ENCODE peak calls at places on chromosome 2, in eight cellular contexts. O is epithelial cell of esophagus, N is glutamatergic neuron, T is ovary, L is neural crest cell, M is bronchial epithelial cell, R is fibroblast of lung, D is AG04449. W is an unnamed sample.

GRCh38 chr2:177673602-177674595 is 281.3 kb downstream of the AGPS start:
- DNase-seq in T (no peak), D (no peak), L (no peak), N (no peak), M (peak), O (no peak), R (no peak), W (no peak)

GRCh38 chr2:59658906-59659305 is 894.5 kb downstream of the BCL11A start:
- DNase-seq in O (peak), D (no peak), M (peak), L (no peak), R (no peak), T (no peak), N (no peak), W (no peak)

GRCh38 chr2:241068136-241068941 is 33.7 kb downstream of the MTERF4 start:
- DNase-seq in R (no peak), N (no peak), T (no peak), M (no peak), L (no peak), D (no peak), O (no peak), W (no peak)

GRCh38 chr2:60818272-60818671 is 62.2 kb downstream of the PAPOLG start:
- DNase-seq in T (no peak), N (no peak), L (no peak), O (peak), M (peak), R (peak), D (no peak), W (no peak)

GRCh38 chr2:88874063-88874657 is 182.7 kb downstream of the RPIA start:
- DNase-seq in M (peak), T (no peak), O (peak), R (peak), L (peak), D (no peak), N (peak), W (peak)

GRCh38 chr2:204491528-204491927 is 53.7 kb upstream of the PARD3B start:
- DNase-seq in D (no peak), M (peak), R (no peak), T (no peak), N (no peak), L (no peak), O (peak), W (no peak)

GRCh38 chr2:222939208-222939846 is 78.5 kb downstream of the ACSL3 start:
- DNase-seq in O (peak), R (peak), M (peak), D (no peak), T (no peak), L (peak), N (peak), W (no peak)

GRCh38 chr2:206783718-206784117 is 18.3 kb downstream of the FASTKD2 start:
- DNase-seq in M (no peak), T (no peak), D (no peak), R (no peak), L (no peak), O (peak), N (peak), W (no peak)

GRCh38 chr2:27150639-27151230 is 1.9 kb downstream of the TCF23 start:
- DNase-seq in M (no peak), O (no peak), L (no peak), T (peak), N (no peak), D (no peak), R (no peak), W (no peak)

GRCh38 chr2:58992062-58992736 is 751.1 kb upstream of the FANCL start:
- DNase-seq in M (no peak), R (no peak), O (peak), T (no peak), N (no peak), D (no peak), L (no peak), W (peak)

GRCh38 chr2:237724811-237725478 is 73.6 kb upstream of the RBM44 start:
- DNase-seq in T (no peak), M (no peak), L (no peak), N (no peak), D (no peak), R (no peak), O (no peak), W (no peak)

GRCh38 chr2:47271054-47272000 is 116.2 kb upstream of the STPG4 start:
- DNase-seq in R (no peak), O (no peak), T (no peak), L (no peak), M (peak), N (no peak), D (no peak), W (no peak)

GRCh38 chr2:203706403-203706802 is at the start of gene CD28:
- DNase-seq in L (no peak), D (no peak), R (no peak), T (no peak), O (no peak), M (no peak), N (no peak), W (no peak)

GRCh38 chr2:222180619-222181018 is 118.2 kb downstream of the PAX3 start:
- DNase-seq in L (no peak), D (no peak), O (no peak), R (no peak), T (no peak), M (no peak), N (no peak), W (no peak)

GRCh38 chr2:217219141-217219505 is 359.3 kb upstream of the TNP1 start:
- DNase-seq in D (no peak), N (no peak), M (no peak), T (no peak), L (no peak), O (no peak), R (no peak), W (no peak)

GRCh38 chr2:30385327-30385726 is 61.7 kb upstream of the LCLAT1 start:
- DNase-seq in M (peak), D (no peak), N (no peak), R (peak), T (no peak), O (peak), L (peak), W (no peak)

GRCh38 chr2:20574930-20575329 is 76.0 kb downstream of the HS1BP3 start:
- DNase-seq in N (no peak), M (no peak), T (no peak), D (no peak), L (no peak), O (no peak), R (no peak), W (no peak)

GRCh38 chr2:100606740-100607343 is 44.0 kb downstream of the PDCL3 start:
- DNase-seq in T (no peak), D (no peak), O (peak), L (peak), N (peak), M (peak), R (peak), W (no peak)

GRCh38 chr2:121334581-121335293 is 49.7 kb upstream of the TFCP2L1 start:
- DNase-seq in M (no peak), R (no peak), T (no peak), L (no peak), N (no peak), O (no peak), D (no peak), W (no peak)

GRCh38 chr2:166180951-166181812 is 53.4 kb upstream of the SCN1A start:
- DNase-seq in D (no peak), M (peak), L (peak), O (peak), T (no peak), R (peak), N (peak), W (no peak)

GRCh38 chr2:10140841-10141610 is 18.5 kb downstream of the RRM2 start:
- DNase-seq in M (no peak), R (no peak), T (no peak), D (no peak), N (no peak), L (no peak), O (no peak), W (no peak)

GRCh38 chr2:38377501-38378258 is 607 bp upstream of the ATL2 start:
- DNase-seq in R (peak), O (peak), T (no peak), L (no peak), N (no peak), M (no peak), D (no peak), W (peak)

GRCh38 chr2:212526059-212526458 is 12.5 kb downstream of the ERBB4 start:
- DNase-seq in R (no peak), L (no peak), D (no peak), M (no peak), N (no peak), O (no peak), T (no peak), W (no peak)

GRCh38 chr2:39512434-39512935 is 75.4 kb upstream of the MAP4K3 start:
- DNase-seq in M (no peak), N (no peak), R (no peak), O (no peak), D (no peak), L (no peak), T (peak), W (no peak)

GRCh38 chr2:49770919-49771318 is 616.6 kb upstream of the FSHR start:
- DNase-seq in M (peak), N (peak), D (no peak), R (no peak), L (peak), O (peak), T (no peak), W (no peak)

GRCh38 chr2:102258386-102259074 is 52.8 kb upstream of the IL1RL1 start:
- DNase-seq in T (no peak), R (peak), N (no peak), M (peak), D (peak), L (no peak), O (peak), W (peak)

GRCh38 chr2:233235977-233236376 is 15.5 kb upstream of the ATG16L1 start:
- DNase-seq in L (no peak), D (no peak), N (no peak), T (no peak), R (no peak), M (no peak), O (no peak), W (no peak)

GRCh38 chr2:216713691-216714411 is 18.5 kb upstream of the IGFBP5 start:
- DNase-seq in M (peak), R (peak), L (no peak), N (no peak), T (peak), D (peak), O (peak), W (peak)

GRCh38 chr2:109638807-109639206 is 24.6 kb downstream of the SOWAHC start:
- DNase-seq in L (no peak), T (no peak), O (no peak), D (no peak), R (no peak), N (no peak), M (no peak), W (no peak)

GRCh38 chr2:44197806-44198205 is 29.1 kb downstream of the PPM1B start:
- DNase-seq in L (no peak), N (no peak), T (no peak), O (no peak), R (no peak), D (no peak), M (no peak), W (no peak)
- TF ChIP-seq CTCF in L (no peak), N (no peak), T (no peak), O (no peak), R (no peak), D (no peak), M (no peak), W (no peak)

DNA sequence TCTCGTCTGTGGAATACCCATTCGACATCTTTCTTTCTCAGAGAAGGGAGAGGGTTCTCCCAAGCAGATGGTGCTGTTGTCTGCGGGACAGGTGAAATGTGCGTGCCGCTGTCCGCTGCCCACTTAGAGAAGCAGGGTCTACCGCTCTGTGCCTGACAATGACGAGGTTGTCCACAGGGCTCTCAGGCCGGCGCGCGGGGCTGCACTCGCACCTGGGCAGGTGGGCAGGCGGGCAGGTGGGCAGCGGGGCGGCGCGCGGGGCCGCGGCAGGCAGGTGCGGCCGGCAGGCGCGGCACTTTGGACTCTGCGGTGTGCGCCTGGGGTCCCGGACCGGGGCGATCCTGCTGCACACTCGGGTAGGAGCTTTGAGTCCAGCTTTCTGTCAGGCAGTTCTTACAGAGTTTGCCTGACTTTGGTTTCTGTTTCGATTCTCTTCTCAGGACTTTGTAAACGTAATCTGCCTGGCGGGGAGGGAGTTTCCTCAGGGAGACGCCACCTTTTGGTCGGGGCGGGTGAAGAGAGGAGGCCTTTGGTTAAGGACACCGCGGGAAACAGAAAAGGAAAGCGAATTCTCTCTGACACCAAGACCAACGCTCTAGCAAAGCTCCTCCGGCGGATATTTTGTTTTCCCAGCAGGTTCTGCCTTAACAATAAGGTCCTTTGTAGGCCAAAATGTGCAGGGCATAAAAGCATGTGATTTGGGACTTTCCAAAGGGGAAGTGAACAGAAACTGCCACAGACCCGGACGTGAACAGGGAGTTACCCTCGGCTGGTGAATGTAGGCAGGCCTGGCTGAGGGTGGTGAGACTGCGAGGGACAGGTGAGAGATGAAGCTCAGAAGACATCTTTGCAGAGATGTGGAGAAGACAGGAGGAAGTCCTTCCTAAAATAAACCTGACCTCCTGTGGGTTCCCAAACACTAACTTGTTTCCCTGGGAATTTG is at the start of gene IFIH1:
- DNase-seq in O (peak), M (peak), N (no peak), T (peak), L (peak), D (peak), R (peak), W (peak)
- TF ChIP-seq CTCF in O (peak), M (peak), N (no peak), T (peak), L (no peak), D (peak), R (peak), W (peak)

GRCh38 chr2:96868555-96869280 is 1.2 kb downstream of the SEMA4C start:
- DNase-seq in T (peak), M (peak), R (peak), D (peak), L (peak), N (peak), O (peak), W (peak)
- TF ChIP-seq CTCF in T (peak), M (peak), R (peak), D (peak), L (peak), N (peak), O (peak), W (peak)

DNA sequence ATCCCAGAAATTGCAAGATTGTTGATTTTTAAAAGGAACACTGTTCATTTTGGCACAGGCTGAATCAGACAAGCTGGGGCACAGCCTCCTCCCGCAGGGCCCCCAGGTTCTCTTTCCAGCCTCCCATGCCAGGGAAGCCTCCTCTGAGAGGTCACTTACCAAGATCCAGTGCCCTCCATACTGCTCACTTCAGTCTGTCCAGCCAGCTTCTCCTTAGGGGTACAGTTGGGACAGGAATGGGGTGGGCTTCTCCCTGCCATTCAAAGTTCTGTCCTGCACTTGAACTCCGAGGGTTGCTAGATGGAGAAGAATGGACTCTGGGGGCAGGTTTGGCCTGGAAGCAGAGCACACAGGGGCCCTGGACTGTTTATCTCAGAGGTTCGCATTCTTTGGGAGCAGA is 7.5 kb upstream of the CYP26B1 start:
- DNase-seq in N (no peak), R (no peak), O (no peak), L (no peak), M (no peak), D (no peak), T (no peak), W (no peak)
- TF ChIP-seq CTCF in N (no peak), R (no peak), O (no peak), L (no peak), M (no peak), D (no peak), T (no peak), W (no peak)

DNA sequence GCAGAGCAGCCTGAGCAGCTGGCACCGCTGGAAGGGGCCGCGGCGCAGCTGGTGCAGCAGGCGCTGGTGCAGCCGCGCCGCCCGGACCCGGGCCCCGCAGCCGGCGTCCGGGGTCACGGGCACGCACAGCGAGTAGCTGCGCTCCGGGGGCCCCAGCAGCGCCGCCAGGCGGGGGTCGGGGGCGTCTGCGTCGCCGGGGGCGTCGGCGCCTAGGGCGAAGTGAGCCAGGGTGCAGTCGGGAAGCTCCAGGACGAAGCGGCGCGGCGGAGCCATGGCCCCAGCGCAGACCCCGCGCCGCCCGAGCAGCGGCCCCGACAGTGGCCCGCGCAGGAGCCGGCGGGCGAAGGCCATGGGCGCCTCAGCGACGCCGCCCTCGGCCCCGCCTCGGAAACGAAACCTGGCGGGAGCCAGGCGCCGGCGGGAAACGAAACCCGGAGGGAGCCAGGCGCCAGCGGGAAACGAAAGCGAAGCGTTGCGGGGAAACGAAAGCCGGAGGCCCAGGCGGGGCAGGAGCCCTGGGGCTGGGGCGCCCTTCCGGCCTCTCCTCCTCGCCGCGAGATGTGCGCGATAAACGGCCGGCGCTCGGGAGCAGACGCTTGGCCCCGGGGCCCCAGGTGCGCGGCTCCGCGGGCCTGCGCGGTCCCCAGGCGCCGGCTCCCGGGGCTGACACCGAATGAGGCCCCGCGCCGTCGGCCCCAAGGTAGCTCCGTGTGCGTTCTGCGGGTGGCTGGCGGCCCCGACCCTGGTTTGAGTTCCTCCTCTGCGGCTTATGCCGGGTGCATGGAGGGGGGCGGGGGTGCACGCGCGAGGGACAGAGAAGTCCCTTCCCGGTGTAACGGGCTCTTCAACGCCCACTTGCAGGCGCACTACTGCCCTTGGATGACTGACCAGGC is at the start of gene CMPK2:
- DNase-seq in T (peak), N (peak), D (no peak), R (peak), M (no peak), O (peak), L (peak), W (no peak)
- TF ChIP-seq CTCF in T (peak), N (peak), D (no peak), R (no peak), M (no peak), O (no peak), L (peak), W (no peak)

GRCh38 chr2:119010336-119010735 is 68.3 kb downstream of the MARCO start:
- DNase-seq in T (no peak), N (no peak), R (no peak), O (no peak), D (no peak), L (no peak), M (no peak), W (no peak)

GRCh38 chr2:119009110-119009509 is 67.1 kb downstream of the MARCO start:
- DNase-seq in L (no peak), N (no peak), M (no peak), T (no peak), R (no peak), O (no peak), D (no peak), W (no peak)

GRCh38 chr2:119012345-119013301 is 70.6 kb downstream of the MARCO start:
- DNase-seq in R (no peak), L (no peak), T (no peak), M (no peak), D (no peak), O (no peak), N (no peak), W (no peak)

GRCh38 chr2:119011910-119012209 is 69.9 kb downstream of the MARCO start:
- DNase-seq in T (no peak), M (no peak), D (no peak), N (no peak), R (no peak), O (no peak), L (no peak), W (no peak)

DNA sequence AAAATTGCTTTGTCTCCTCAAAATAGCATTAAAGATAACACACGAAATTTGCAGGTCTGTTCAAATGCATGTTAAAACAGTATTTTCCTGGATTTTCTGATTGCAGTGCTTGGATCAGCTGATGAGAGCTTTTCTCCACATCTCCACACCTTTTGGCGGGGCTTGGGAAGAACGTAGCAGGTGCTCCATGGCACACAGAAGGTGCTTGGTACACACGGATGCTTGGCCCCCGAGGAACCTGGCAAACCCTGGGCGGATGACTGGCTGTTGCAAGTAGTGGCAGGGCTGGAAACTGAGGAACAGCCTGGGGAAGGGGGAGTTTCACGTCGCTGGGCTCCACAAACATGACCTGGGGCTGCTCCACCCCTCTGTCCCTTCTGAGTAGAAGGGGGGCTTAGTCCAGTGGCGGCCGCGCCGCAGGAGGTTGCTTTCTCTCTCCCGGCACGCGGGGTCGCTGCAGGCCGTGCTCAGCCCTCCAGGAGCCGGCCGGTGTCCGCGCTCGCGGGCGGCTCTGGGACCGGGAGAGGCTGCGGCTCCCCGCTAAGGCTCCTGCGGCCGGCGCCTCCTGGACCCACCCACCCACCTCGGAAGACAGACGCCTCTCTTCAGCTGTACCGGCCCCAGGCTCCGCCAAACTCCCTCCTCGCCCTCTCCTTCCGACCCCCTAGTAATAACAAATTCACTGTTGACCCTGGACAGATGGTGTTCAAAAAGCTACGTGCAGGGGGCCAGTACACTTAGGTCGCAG is 69.3 kb downstream of the MARCO start:
- DNase-seq in D (no peak), T (no peak), M (no peak), N (peak), L (peak), O (peak), R (peak), W (peak)
- TF ChIP-seq CTCF in D (peak), T (peak), M (peak), N (peak), L (peak), O (peak), R (peak), W (peak)

W was measured in AG09319.